ENCODE peak calls at places on chromosomes 4 and X, in ten cellular contexts. N is germinal center; R is AG08396; P is caudate nucleus; T is KBM-7; U is stimulated activated CD8-positive, alpha-beta memory T cell treated with anti-CD3 and anti-CD28 coated beads, Interleukin-7, amount 100 ng/mL, for 1 hour; X is astrocyte; V is activated CD8-positive, alpha-beta T cell treated with anti-CD3 and anti-CD28 coated beads, Interleukin-2, amount 10 ng/mL, durations not matched to agents 7 days and 5 days; C is progenitor cell of endocrine pancreas; I is ascending aorta. Z is an unnamed sample.

GRCh38 chr4:525660-526059 is 26.6 kb downstream of the PIGG start:
- DNase-seq in I (no peak), N (no peak), V (no peak), T (no peak), P (no peak), U (no peak), C (no peak), X (no peak), R (no peak), Z (no peak)

GRCh38 chrX:19172741-19173140 is 50.5 kb upstream of the ADGRG2 start:
- DNase-seq in N (no peak), X (no peak), U (no peak), R (no peak), C (no peak), T (no peak), P (no peak), I (no peak), V (no peak), Z (no peak)

GRCh38 chr4:185470503-185471195 is 884 bp downstream of the CCDC110 start:
- DNase-seq in T (peak; percentile 48), C (peak; percentile 34), X (no peak), U (peak; percentile 17), V (no peak), N (peak; percentile 35), R (peak; percentile 29), I (peak; percentile 29), P (peak; percentile 82), Z (peak; percentile 73)

GRCh38 chr4:107153228-107153627 is 117.1 kb upstream of the DKK2 start:
- DNase-seq in U (no peak), N (no peak), P (no peak), R (no peak), C (no peak), T (peak; percentile 15), V (no peak), I (no peak), X (no peak), Z (no peak)

GRCh38 chrX:49163555-49164419 is 1.2 kb downstream of the MAGIX start:
- DNase-seq in R (peak; percentile 88), U (peak; percentile 48), P (peak; percentile 81), V (peak; percentile 84), C (peak; percentile 63), X (peak; percentile 42), T (peak; percentile 96), N (peak; percentile 76), I (peak; percentile 65), Z (peak; percentile 82)

GRCh38 chr4:161314371-161314770 is 849.4 kb downstream of the FSTL5 start:
- DNase-seq in N (no peak), C (no peak), T (no peak), U (no peak), V (no peak), I (no peak), R (no peak), X (no peak), P (no peak), Z (no peak)

GRCh38 chr4:80840396-80840795 is 190.1 kb upstream of the BMP3 start:
- DNase-seq in N (no peak), P (no peak), X (peak; percentile 19), R (no peak), C (no peak), T (no peak), I (no peak), V (no peak), U (no peak), Z (no peak)

GRCh38 chr4:142558851-142559250 is 287.2 kb downstream of the INPP4B start:
- DNase-seq in I (no peak), R (peak; percentile 14), C (no peak), N (no peak), X (peak; percentile 84), T (no peak), U (no peak), V (no peak), P (no peak), Z (peak; percentile 82)

GRCh38 chrX:80237072-80237471 is 183.2 kb upstream of the TENT5D start:
- DNase-seq in I (no peak), R (no peak), U (no peak), C (no peak), X (no peak), T (no peak), P (no peak), V (no peak), N (no peak), Z (no peak)

GRCh38 chrX:147550217-147550616 is 361.5 kb upstream of the FMR1 start:
- DNase-seq in T (peak; percentile 57), U (no peak), P (no peak), C (no peak), N (no peak), V (peak; percentile 20), I (no peak), R (no peak), X (no peak), Z (no peak)

GRCh38 chr4:2079926-2080325 is 20.8 kb downstream of the NAT8L start:
- DNase-seq in U (no peak), C (no peak), P (no peak), R (no peak), X (no peak), N (no peak), V (no peak), T (no peak), I (no peak), Z (no peak)

GRCh38 chr4:65217179-65217578 is 453.1 kb downstream of the EPHA5 start:
- DNase-seq in C (no peak), T (no peak), P (no peak), X (no peak), I (no peak), N (no peak), U (no peak), R (no peak), V (no peak), Z (no peak)

GRCh38 chrX:134764202-134764785 is 106.0 kb upstream of the PLAC1 start:
- DNase-seq in P (no peak), X (no peak), V (no peak), I (no peak), C (no peak), R (peak; percentile 10), U (no peak), N (peak; percentile 53), T (peak; percentile 81), Z (peak; percentile 26)

GRCh38 chr4:110073045-110073845 is 125.2 kb downstream of the ELOVL6 start:
- DNase-seq in T (no peak), V (no peak), R (no peak), C (no peak), X (no peak), N (no peak), I (no peak), P (no peak), U (no peak), Z (peak; percentile 36)

GRCh38 chrX:129932792-129933321 is 26.9 kb downstream of the UTP14A start:
- DNase-seq in I (no peak), P (peak; percentile 1), V (no peak), N (no peak), C (no peak), T (peak; percentile 31), X (no peak), R (no peak), U (no peak), Z (no peak)

GRCh38 chr4:100280807-100281206 is 90.5 kb upstream of the DDIT4L start:
- DNase-seq in T (no peak), U (no peak), N (no peak), R (no peak), I (no peak), X (no peak), P (no peak), V (no peak), C (no peak), Z (no peak)

GRCh38 chrX:124594017-124594651 is 247.8 kb downstream of the SH2D1A start:
- DNase-seq in I (no peak), R (no peak), P (no peak), C (no peak), U (no peak), N (no peak), X (no peak), V (no peak), T (no peak), Z (no peak)

GRCh38 chr4:17557880-17558279 is 19.1 kb upstream of the LAP3 start:
- DNase-seq in C (no peak), V (no peak), T (no peak), R (no peak), I (no peak), X (no peak), N (no peak), U (no peak), P (no peak), Z (no peak)

GRCh38 chrX:9955506-9955905 is 11.7 kb upstream of the CLDN34 start:
- DNase-seq in T (no peak), N (no peak), V (no peak), X (peak; percentile 62), C (no peak), P (no peak), I (no peak), U (no peak), R (peak; percentile 63), Z (no peak)

GRCh38 chrX:7941390-7942042 is 14.3 kb upstream of the PNPLA4 start:
- DNase-seq in N (no peak), R (peak; percentile 9), P (peak; percentile 1), I (no peak), V (no peak), X (no peak), U (no peak), C (peak; percentile 11), T (peak; percentile 16), Z (peak; percentile 34)

GRCh38 chrX:56564921-56565861 is 1.8 kb downstream of the UBQLN2 start:
- DNase-seq in X (no peak), C (no peak), N (peak; percentile 4), I (no peak), P (peak; percentile 33), T (peak; percentile 6), R (no peak), U (no peak), V (peak; percentile 26), Z (no peak)

GRCh38 chrX:57353472-57354132 is 67.1 kb downstream of the FAAH2 start:
- DNase-seq in R (no peak), X (no peak), U (no peak), I (no peak), N (no peak), T (no peak), V (no peak), P (no peak), C (no peak), Z (no peak)

GRCh38 chr4:150310159-150310895 is 232.1 kb downstream of the DCLK2 start:
- DNase-seq in U (no peak), V (no peak), R (peak; percentile 24), C (no peak), I (no peak), N (no peak), P (no peak), X (peak; percentile 87), T (no peak), Z (no peak)

GRCh38 chrX:14010566-14010965 is 19.1 kb downstream of the GEMIN8 start:
- DNase-seq in C (no peak), N (no peak), V (no peak), I (no peak), X (no peak), T (no peak), P (no peak), U (no peak), R (no peak), Z (no peak)

GRCh38 chrX:1213971-1214370 is 1.5 kb upstream of the CRLF2 start:
- DNase-seq in P (no peak), N (no peak), U (no peak), R (no peak), C (no peak), I (no peak), X (no peak), T (no peak), V (no peak), Z (no peak)

GRCh38 chrX:48956728-48957414 is 536 bp downstream of the OTUD5 start:
- DNase-seq in C (no peak), I (no peak), T (no peak), X (no peak), R (no peak), U (no peak), V (peak; percentile 42), N (no peak), P (no peak), Z (no peak)

GRCh38 chrX:150063138-150063518 is 124.8 kb upstream of the EOLA2 start:
- DNase-seq in V (no peak), P (no peak), C (no peak), N (no peak), I (no peak), R (no peak), U (no peak), X (no peak), T (no peak), Z (no peak)

GRCh38 chr4:159283697-159284492 is 181.0 kb downstream of the RAPGEF2 start:
- DNase-seq in P (no peak), V (no peak), I (no peak), U (no peak), X (peak; percentile 96), C (no peak), T (no peak), R (peak; percentile 50), N (no peak), Z (no peak)

Z was measured in cerebellar cortex.